ENCODE peak calls at places on chromosomes 13 and 19, in nine cellular contexts. J is GM23248, X is PC-9, Z is right lobe of liver, T is pancreas, R is thoracic aorta, Q is stomach, B is left lung, V is BE2C. A is an unnamed sample. For H3K36me3 and H3K4me1, the result is how much of the 10 kb centered on the place peaks cover.

GRCh38 chr19:40217027-40217810 is 965 bp downstream of the TTC9B start:
- DNase-seq in J (peak), Q (peak), B (peak), V (no peak), T (peak), Z (no peak), X (peak), R (no peak), A (no peak)

GRCh38 chr19:9032136-9032626 is 22.0 kb upstream of the MUC16 start:
- DNase-seq in Q (no peak), Z (no peak), J (no peak), V (no peak), R (no peak), X (peak), B (no peak), T (no peak), A (no peak)

GRCh38 chr13:40164137-40164536 is 502.3 kb downstream of the FOXO1 start:
- DNase-seq in R (no peak), V (no peak), Z (no peak), X (peak), T (no peak), J (peak), Q (no peak), B (no peak), A (no peak)

GRCh38 chr13:112204881-112205327 is 138.0 kb downstream of the SOX1 start:
- DNase-seq in V (no peak), T (no peak), J (no peak), Z (no peak), Q (no peak), X (no peak), B (no peak), R (no peak), A (no peak)

GRCh38 chr19:4439243-4439642 is 18.4 kb downstream of the UBXN6 start:
- DNase-seq in J (no peak), V (no peak), Z (no peak), B (no peak), T (no peak), Q (no peak), X (no peak), R (no peak), A (no peak)

GRCh38 chr13:71274923-71275593 is 591.9 kb downstream of the DACH1 start:
- DNase-seq in T (no peak), R (no peak), Q (no peak), B (no peak), V (no peak), Z (no peak), J (no peak), X (no peak), A (no peak)

GRCh38 chr13:114080739-114081561 is 51.5 kb downstream of the RASA3 start:
- DNase-seq in B (peak), T (peak), V (no peak), Q (no peak), J (no peak), Z (peak), R (no peak), X (no peak), A (no peak)

GRCh38 chr19:30355586-30355985 is 16.6 kb upstream of the ZNF536 start:
- DNase-seq in Q (no peak), J (no peak), X (no peak), R (no peak), Z (no peak), B (no peak), V (no peak), T (no peak), A (no peak)

GRCh38 chr19:47663435-47663910 is 49.7 kb upstream of the EHD2 start:
- DNase-seq in T (no peak), X (peak), Q (no peak), B (no peak), J (peak), R (no peak), Z (no peak), V (no peak), A (no peak)

GRCh38 chr13:48580886-48581285 is 48.0 kb upstream of the RCBTB2 start:
- DNase-seq in R (no peak), B (no peak), J (peak), Q (no peak), V (no peak), Z (no peak), X (no peak), T (no peak), A (no peak)

GRCh38 chr19:9883764-9884163 is 48.6 kb downstream of the PIN1 start:
- DNase-seq in V (no peak), X (no peak), B (no peak), Z (no peak), R (no peak), T (no peak), Q (no peak), J (no peak), A (no peak)

GRCh38 chr13:108003626-108004025 is 211.7 kb downstream of the LIG4 start:
- DNase-seq in X (peak), J (no peak), T (no peak), Q (no peak), V (peak), Z (no peak), B (no peak), R (no peak), A (no peak)

GRCh38 chr19:30696514-30696913 is 324.3 kb downstream of the ZNF536 start:
- DNase-seq in J (no peak), B (no peak), V (peak), X (no peak), T (peak), Z (no peak), R (no peak), Q (no peak), A (peak)

GRCh38 chr19:55340144-55340783 is 588 bp downstream of the KMT5C start:
- DNase-seq in X (peak), V (no peak), Q (no peak), J (no peak), B (no peak), Z (no peak), R (no peak), T (peak), A (no peak)

GRCh38 chr19:32206065-32206464 is 139.3 kb upstream of the ZNF507 start:
- DNase-seq in J (no peak), R (no peak), X (no peak), V (no peak), T (no peak), Z (no peak), Q (no peak), B (no peak), A (peak)

DNA sequence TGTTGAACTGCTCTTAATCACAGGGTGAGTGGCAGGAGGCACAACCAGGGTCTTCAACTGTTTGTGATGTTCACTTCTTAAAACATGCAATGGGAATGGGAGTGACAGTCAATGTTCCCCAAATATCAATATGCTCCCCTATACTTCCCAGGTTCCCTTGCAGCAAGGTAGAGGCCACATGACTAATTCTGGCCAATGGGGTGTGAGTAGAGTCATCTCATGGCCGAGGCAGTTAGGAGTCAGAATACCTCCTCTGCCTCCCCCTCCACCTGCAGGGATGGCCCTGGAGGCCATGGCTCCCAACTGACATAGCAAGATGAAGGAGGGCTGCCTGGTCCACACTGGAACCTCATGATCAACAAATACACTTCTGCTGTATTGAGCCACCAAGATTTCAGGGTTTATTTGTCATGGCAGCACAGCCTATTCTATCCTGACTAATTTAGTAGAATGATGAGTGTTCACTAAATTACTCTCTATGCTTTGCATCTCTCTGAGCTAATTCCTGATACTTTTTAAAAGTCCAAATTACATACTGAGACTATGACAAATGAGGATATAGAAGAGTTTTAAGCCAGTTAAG is 8.9 kb downstream of the VRK3 start:
- DNase-seq in X (no peak), J (no peak), V (no peak), T (no peak), B (no peak), R (no peak), Q (no peak), Z (no peak), A (no peak)
- H3K36me3 ChIP-seq in X (under half), J (under half), V (under half), T (under half), B (half or more), R (half or more), Q (half or more), Z (half or more), A (half or more)

DNA sequence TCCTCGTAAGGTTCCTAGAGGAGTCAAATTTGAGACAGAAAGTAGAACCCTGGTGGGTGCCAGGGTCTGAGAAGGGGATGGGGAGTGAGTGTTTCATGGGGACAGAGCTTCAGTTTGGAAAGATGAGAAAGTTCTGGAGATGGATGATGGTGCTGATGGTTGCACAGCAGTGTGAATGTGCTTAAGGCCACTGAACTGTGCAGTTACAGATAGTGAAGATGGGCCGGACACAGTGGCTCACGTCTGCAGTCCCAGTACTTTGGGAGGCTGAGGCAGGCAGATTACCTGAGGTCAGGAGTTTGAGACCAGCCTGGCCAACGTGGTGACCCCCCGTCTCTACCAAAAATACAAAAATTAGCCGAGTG is 917 bp downstream of the SPC24 start:
- DNase-seq in Z (no peak), T (no peak), V (no peak), R (no peak), B (no peak), J (no peak), Q (no peak), X (peak), A (no peak)
- H3K4me1 ChIP-seq in Z (half or more), T (under half), V (under half), R (half or more), B (under half), J (under half), Q (half or more), X (under half), A (half or more)

GRCh38 chr13:39159971-39160370 is 121.7 kb downstream of the NHLRC3 start:
- DNase-seq in J (no peak), R (no peak), Q (no peak), V (no peak), B (no peak), Z (no peak), X (no peak), T (no peak), A (no peak)
- H3K4me3 ChIP-seq in J (no peak), R (no peak), Q (no peak), V (no peak), B (no peak), Z (no peak), X (no peak), T (no peak), A (no peak)

DNA sequence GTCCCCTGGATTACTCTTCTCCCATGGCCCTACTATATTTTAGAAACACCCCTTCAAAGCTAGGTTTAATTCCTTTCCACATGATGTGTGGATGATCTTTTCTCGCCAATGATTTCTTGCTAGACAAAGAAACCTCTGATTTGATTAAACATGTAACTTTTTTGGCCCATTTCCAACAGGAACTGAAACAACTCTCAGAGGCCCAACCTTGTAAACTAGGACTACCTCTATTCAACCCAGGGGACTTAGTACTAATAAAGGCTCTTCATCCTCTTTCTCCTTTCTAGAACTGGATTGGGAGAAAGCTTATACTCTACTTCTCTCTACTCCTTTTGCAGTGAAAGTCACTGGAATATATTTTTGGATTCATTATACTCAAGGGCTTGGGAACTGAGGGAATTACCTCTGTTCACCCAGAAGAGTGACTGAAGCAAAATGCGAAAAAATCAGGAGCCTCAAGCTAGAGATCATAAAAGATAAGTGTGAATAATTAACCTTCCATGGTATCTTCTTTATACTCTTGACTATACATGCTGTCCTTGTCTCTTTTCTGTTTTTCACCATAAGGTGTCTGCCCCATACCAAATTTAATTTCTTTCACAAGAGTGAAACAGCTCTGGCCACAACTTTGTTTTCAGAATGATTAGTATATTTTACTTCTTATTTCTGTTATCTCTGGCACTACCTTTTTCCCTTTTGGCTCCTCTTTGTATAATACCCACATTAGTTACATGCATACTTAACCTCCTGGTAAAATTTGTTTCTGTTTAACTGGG is 977.6 kb downstream of the SLITRK5 start:
- DNase-seq in Z (no peak), X (no peak), R (no peak), T (no peak), J (no peak), V (no peak), B (no peak), Q (no peak), A (no peak)
- H3K36me3 ChIP-seq in Z (under half), X (under half), R (under half), T (under half), J (under half), V (under half), B (under half), Q (under half), A (under half)

GRCh38 chr19:1082165-1082927 is 12.8 kb downstream of the POLR2E start:
- DNase-seq in X (peak), J (peak), R (no peak), V (peak), Z (peak), B (peak), Q (peak), T (peak), A (no peak)

GRCh38 chr19:1082928-1083816 is 12.0 kb downstream of the POLR2E start:
- DNase-seq in Z (peak), J (no peak), B (peak), V (no peak), X (no peak), T (peak), Q (no peak), R (no peak), A (no peak)

GRCh38 chr19:1081301-1082164 is 13.6 kb downstream of the POLR2E start:
- DNase-seq in B (peak), Q (no peak), Z (peak), V (peak), J (no peak), T (peak), R (no peak), X (no peak), A (no peak)

GRCh38 chr19:1079566-1080111 is 12.7 kb downstream of the ARHGAP45 start:
- DNase-seq in V (peak), R (no peak), Z (peak), T (peak), B (peak), Q (no peak), J (no peak), X (no peak), A (no peak)

DNA sequence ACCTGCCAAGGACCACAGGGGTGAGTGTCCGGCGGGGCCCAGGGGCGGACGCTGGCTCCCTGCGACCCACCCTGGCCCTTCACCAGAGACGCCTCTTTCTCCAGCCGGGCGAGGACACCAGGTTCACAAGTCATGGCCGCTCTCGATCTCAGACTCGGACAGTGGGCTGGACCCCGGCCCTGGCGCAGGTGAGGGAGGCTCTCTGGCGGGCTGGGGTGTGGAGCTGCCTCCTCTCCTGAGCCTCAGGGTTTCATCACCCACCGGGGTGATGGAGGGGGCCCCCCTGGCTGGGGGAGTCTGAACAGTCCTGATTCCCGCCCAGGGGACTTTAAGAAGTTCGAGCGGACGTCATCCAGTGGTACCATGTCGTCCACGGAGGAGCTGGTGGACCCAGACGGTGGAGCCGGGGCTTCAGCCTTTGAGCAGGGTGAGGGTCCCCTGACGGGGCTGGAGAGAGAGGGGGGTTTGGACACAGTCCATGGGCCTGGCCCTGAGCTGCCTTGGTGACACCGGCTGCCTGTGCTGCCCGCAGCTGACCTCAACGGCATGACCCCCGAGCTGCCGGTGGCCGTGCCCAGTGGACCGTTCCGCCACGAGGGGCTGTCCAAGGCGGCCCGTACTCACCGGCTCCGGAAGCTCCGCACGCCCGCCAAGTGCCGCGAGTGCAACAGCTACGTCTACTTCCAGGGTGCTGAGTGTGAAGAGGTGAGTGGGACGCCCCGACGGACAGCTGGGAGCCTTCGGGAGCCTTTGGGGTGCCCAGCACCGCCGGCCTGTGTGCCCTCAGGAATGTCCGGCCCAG is 13.6 kb downstream of the ARHGAP45 start:
- DNase-seq in Z (peak), X (no peak), Q (no peak), T (peak), R (no peak), B (peak), V (peak), J (no peak), A (no peak)
- H3K4me1 ChIP-seq in Z (under half), X (under half), Q (under half), T (under half), R (under half), B (half or more), V (under half), J (under half), A (under half)

GRCh38 chr19:5954293-5954692 is 23.6 kb downstream of the RANBP3 start:
- DNase-seq in V (no peak), X (no peak), Q (no peak), J (peak), B (no peak), T (no peak), Z (no peak), R (no peak), A (no peak)
- H3K4me3 ChIP-seq in V (no peak), X (no peak), Q (peak), J (peak), B (no peak), T (no peak), Z (no peak), R (peak), A (peak)

GRCh38 chr13:33832872-33833271 is 14.9 kb downstream of the RFC3 start:
- DNase-seq in T (no peak), V (no peak), Q (no peak), B (no peak), Z (no peak), R (no peak), X (no peak), J (no peak), A (no peak)
- H3K36me3 ChIP-seq in T (under half), V (half or more), Q (half or more), B (under half), Z (under half), R (under half), X (under half), J (under half), A (under half)

GRCh38 chr13:51243227-51243626 is 21.0 kb downstream of the FAM124A start:
- DNase-seq in V (no peak), Z (no peak), R (no peak), Q (no peak), J (no peak), B (no peak), X (no peak), T (no peak), A (no peak)
- H3K4me1 ChIP-seq in V (half or more), Z (under half), R (under half), Q (under half), J (under half), B (under half), X (under half), T (under half), A (under half)